ENCODE peak calls at places on chromosomes 16 and 17, in five cellular contexts. L is endodermal cell, F is AG10803, O is fibroblast of lung, H is MCF 10A. I is an unnamed sample.
A peak's percentile ranks its signal among the peaks of the same experiment; 100 is the strongest.

GRCh38 chr17:9845306-9845705 is 19.6 kb downstream of the GLP2R start:
- DNase-seq in O (no peak), H (peak; percentile 18), L (peak; percentile 27), F (no peak), I (no peak)

GRCh38 chr16:67277294-67277998 is 1.9 kb upstream of the PLEKHG4 start:
- DNase-seq in O (peak; percentile 99), L (no peak), F (peak; percentile 100), H (peak; percentile 98), I (peak; percentile 98)

GRCh38 chr16:65476556-65476955 is 354.7 kb upstream of the CDH11 start:
- DNase-seq in O (no peak), L (no peak), H (no peak), F (no peak), I (no peak)

GRCh38 chr17:41492771-41493170 is 3.1 kb upstream of the KRT36 start:
- DNase-seq in H (peak; percentile 49), F (no peak), L (no peak), O (peak; percentile 57), I (no peak)

GRCh38 chr17:77346765-77347164 is 206.0 kb downstream of the SEC14L1 start:
- DNase-seq in L (no peak), H (no peak), O (no peak), F (no peak), I (no peak)

GRCh38 chr17:42849451-42850157 is 1.4 kb upstream of the AOC3 start:
- DNase-seq in H (no peak), L (no peak), O (no peak), F (peak; percentile 23), I (no peak)

GRCh38 chr16:80931985-80932720 is 74.5 kb downstream of the CMC2 start:
- DNase-seq in H (no peak), O (peak; percentile 50), F (peak; percentile 69), L (peak; percentile 87), I (peak; percentile 25)

GRCh38 chr17:19641687-19642372 is 6.7 kb upstream of the ALDH3A2 start:
- DNase-seq in O (no peak), F (no peak), H (peak; percentile 77), L (no peak), I (no peak)

GRCh38 chr17:45092932-45093430 is 31.9 kb downstream of the NMT1 start:
- DNase-seq in L (no peak), H (peak; percentile 96), F (peak; percentile 100), O (peak; percentile 99), I (peak; percentile 98)

GRCh38 chr17:74466785-74467158 is 338 bp downstream of the CD300A start:
- DNase-seq in H (no peak), L (no peak), O (no peak), F (no peak), I (no peak)

GRCh38 chr17:57016764-57017116 is 38.8 kb downstream of the SCPEP1 start:
- DNase-seq in L (peak; percentile 67), H (peak; percentile 34), O (peak; percentile 6), F (peak; percentile 34), I (peak; percentile 17)

GRCh38 chr17:13600475-13601316 is 1.0 kb downstream of the HS3ST3A1 start:
- DNase-seq in H (no peak), L (peak; percentile 85), O (peak; percentile 38), F (peak; percentile 50), I (peak; percentile 33)

GRCh38 chr16:84481051-84481735 is 23.3 kb downstream of the MEAK7 start:
- DNase-seq in O (no peak), F (no peak), H (no peak), L (no peak), I (no peak)

GRCh38 chr17:6473128-6473767 is 29.0 kb downstream of the PIMREG start:
- DNase-seq in H (peak; percentile 77), L (peak; percentile 98), O (peak; percentile 72), F (peak; percentile 61), I (peak; percentile 71)

GRCh38 chr16:53949716-53950410 is 245.9 kb downstream of the FTO start:
- DNase-seq in O (peak; percentile 33), H (no peak), L (no peak), F (no peak), I (no peak)

GRCh38 chr16:75921281-75921680 is 195.0 kb upstream of the CPHXL start:
- DNase-seq in F (no peak), H (no peak), O (no peak), L (no peak), I (no peak)

DNA sequence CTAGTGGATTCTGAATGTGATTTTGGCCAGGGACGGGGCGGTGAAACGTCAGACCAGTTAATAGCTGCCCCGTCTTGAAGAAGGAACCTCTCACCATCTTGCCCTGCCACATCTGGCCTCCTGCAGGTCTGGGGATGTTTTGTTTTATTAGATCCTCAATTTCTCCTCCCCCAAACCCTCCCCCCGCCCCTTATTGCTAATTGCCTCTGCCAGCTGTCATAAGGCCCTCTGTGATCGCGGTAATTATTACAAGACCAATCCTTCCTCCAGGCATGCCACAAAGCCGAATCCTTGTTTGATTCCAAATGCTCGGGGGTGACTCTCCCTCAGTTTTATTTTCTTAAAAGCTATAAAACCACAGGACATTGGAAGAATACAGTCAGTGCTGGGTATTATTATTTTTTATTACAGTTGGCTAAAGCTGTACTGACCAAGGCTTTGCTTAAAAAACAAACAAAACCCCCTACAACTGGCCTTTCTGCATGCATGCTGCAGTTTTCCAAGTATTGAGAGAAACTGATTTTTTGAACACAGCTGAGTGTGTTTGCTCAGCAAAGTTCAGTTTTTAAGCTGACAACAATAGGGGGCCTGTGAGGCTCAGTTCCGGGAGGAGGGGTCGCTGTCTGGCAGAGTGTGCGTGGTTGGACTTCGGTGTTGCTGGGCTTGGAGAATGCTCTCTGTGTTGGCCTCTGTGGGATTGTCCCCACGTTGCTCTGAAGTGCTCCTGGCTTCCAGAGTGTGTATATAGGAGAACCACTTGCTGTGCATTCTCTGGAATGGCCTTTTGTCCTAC is 1.7 kb downstream of the KSR1 start:
- DNase-seq in O (peak; percentile 62), L (peak; percentile 86), F (peak; percentile 50), H (no peak), I (no peak)
- TF ChIP-seq CTCF in O (no peak), L (peak; percentile 30), F (no peak), H (no peak), I (no peak)

DNA sequence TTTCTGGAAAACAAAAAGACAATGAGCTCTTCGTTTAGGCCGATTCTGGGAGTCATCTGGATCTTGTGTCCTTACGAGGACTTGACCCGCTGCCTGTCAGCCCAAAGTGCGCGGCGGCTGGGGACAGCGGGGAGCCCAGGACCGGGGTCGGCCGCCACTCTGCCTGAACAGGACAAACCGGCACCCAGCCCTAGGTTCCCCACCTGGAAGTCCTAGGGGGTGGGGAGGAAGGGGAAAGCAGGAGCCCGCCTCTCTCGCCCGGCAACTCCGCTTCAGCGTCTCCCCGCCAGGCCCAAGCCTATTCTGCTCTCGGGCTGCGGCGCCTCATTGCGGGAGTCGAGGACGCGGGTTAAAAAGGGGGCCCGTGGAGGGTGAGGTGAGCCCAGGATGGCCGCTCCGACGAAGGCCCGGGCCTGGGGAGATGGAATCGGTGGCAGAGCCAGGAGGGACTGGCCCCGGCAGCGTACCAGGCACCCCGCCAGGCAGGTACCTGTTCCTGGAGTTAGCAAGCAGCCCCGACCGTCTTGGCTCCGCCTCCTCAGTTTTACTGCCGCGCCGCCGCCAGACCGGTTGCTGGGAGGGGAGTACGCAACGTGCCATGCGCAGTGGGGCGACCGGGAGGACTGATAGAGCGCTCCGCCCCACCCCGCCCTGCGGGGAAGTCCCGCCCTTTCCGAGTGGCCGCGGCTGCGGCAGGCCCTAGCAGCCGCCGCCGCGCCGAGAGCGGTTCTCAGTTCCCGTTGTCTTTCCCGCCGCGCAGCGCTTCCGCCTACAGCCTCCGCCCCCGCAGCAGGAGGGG is at the start of gene STRADA:
- DNase-seq in F (peak; percentile 94), O (peak; percentile 95), H (peak; percentile 99), L (peak; percentile 100), I (peak; percentile 94)
- TF ChIP-seq CTCF in F (no peak), O (no peak), H (no peak), L (no peak), I (no peak)

DNA sequence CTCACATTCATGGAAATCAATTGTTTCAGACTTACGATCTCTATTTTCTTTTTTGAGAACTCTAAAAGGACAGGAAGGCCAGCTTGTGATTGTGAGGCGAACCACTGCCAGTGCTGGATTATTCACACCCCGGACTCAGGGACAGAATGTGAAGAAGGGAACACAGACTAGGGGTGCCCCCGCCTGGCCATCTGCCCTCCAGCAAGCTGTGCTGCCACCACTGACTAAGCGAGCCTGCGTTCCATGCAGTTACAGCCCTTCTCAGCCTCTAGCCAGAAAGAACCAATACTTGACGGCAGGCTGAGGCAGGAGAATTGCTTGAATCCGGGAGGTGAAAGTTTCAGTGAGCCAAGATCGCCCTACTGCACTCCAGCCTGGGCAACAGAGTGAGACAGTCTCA is 2.8 kb downstream of the HAGH start:
- DNase-seq in H (peak; percentile 51), O (peak; percentile 56), F (peak; percentile 20), L (peak; percentile 84), I (peak; percentile 64)
- TF ChIP-seq CTCF in H (no peak), O (no peak), F (peak; percentile 4), L (peak; percentile 68), I (peak; percentile 60)

GRCh38 chr16:55255890-55256289 is 68.1 kb upstream of the IRX6 start:
- DNase-seq in L (no peak), H (no peak), O (no peak), F (no peak), I (no peak)

GRCh38 chr16:55253987-55254386 is 70.0 kb upstream of the IRX6 start:
- DNase-seq in F (no peak), L (no peak), O (no peak), H (no peak), I (no peak)

GRCh38 chr16:55261301-55261700 is 62.7 kb upstream of the IRX6 start:
- DNase-seq in L (no peak), F (no peak), O (no peak), H (no peak), I (no peak)

GRCh38 chr16:55256412-55257016 is 67.5 kb upstream of the IRX6 start:
- DNase-seq in H (no peak), O (no peak), F (no peak), L (no peak), I (no peak)

GRCh38 chr16:55257971-55258613 is 65.9 kb upstream of the IRX6 start:
- DNase-seq in F (peak; percentile 71), H (peak; percentile 62), L (peak; percentile 93), O (peak; percentile 21), I (no peak)
- TF ChIP-seq CTCF in F (peak; percentile 91), H (peak; percentile 79), L (peak; percentile 97), O (peak; percentile 49), I (peak; percentile 74)

GRCh38 chr16:74574146-74574545 is 32.8 kb downstream of the GLG1 start:
- DNase-seq in H (no peak), F (no peak), L (no peak), O (no peak), I (no peak)
- TF ChIP-seq CTCF in H (no peak), F (no peak), L (no peak), O (no peak), I (no peak)

DNA sequence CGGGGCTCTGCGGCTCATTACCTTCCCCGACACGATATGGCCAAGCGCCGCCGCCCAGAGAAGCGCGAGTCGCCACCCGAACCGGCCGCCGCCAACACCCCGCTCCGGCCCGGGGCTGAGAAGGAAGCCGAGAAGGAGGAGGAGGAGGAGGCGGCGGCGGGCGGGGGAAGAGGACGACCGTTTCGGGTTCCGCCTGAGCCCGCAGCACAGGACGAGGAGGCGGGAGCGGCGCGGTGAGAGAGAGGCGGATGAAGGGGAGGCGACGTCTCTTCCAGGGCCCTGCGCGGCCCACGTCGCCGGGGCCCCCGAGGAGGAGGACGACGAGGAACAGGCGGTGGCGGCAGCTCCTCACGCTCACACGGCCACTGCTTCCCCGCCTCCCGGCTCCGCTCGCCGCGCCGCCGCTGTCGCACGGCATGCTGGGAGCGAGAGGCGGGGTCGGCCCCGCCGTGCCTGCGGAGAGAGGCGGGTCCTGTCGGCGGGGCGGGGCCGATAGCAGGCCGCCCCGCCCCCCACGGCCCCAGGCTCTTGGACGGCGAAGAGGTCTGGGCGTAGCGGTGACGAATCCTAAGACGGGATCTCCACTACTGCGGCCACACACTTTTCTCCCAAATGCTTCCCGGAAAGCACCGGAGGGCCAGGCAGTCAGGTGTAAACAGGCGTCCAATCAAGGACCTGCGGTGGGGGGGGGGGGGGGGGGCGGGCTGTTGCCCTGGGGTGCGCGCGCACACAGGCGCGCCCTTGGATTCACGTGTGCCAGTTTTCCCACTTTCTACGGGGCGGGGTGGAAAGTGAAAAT is 97.3 kb upstream of the METTL9 start:
- DNase-seq in F (peak; percentile 87), H (peak; percentile 99), L (peak; percentile 98), O (peak; percentile 93), I (peak; percentile 98)
- TF ChIP-seq CTCF in F (no peak), H (no peak), L (no peak), O (no peak), I (no peak)

I was measured in HFFc6.